ENCODE peak calls at places on chromosome 16, in four cellular contexts. E, D, F and V are unnamed samples.

GRCh38 chr16:47574091-47575054 is 113.2 kb downstream of the PHKB start:
- DNase-seq in E (no peak), D (no peak), F (peak; percentile 11), V (no peak)

GRCh38 chr16:64397042-64397441 is 724.8 kb downstream of the CDH11 start:
- DNase-seq in E (no peak), D (no peak), F (no peak), V (no peak)

GRCh38 chr16:8788578-8789172 is 8.8 kb downstream of the TMEM186 start:
- DNase-seq in E (no peak), D (no peak), F (no peak), V (no peak)

GRCh38 chr16:63442246-63442645 is 1406.0 kb upstream of the CDH8 start:
- DNase-seq in E (no peak), D (no peak), F (no peak), V (no peak)

GRCh38 chr16:74999208-74999682 is 421 bp downstream of the ZNRF1 start:
- DNase-seq in E (no peak), D (no peak), F (no peak), V (no peak)

GRCh38 chr16:57803413-57803990 is 1.2 kb upstream of the KIFC3 start:
- DNase-seq in E (no peak), D (no peak), F (no peak), V (no peak)

GRCh38 chr16:56357765-56358322 is 67.5 kb downstream of the AMFR start:
- DNase-seq in E (no peak), D (no peak), F (no peak), V (no peak)

GRCh38 chr16:73053379-73054130 is 5.6 kb upstream of the ZFHX3 start:
- DNase-seq in E (peak; percentile 24), D (no peak), F (no peak), V (no peak)

GRCh38 chr16:71288570-71288889 is 672 bp downstream of the CMTR2 start:
- DNase-seq in E (no peak), D (no peak), F (no peak), V (no peak)

GRCh38 chr16:28549301-28549899 is 4.3 kb upstream of the SGF29 start:
- DNase-seq in E (no peak), D (no peak), F (no peak), V (no peak)

GRCh38 chr16:87295259-87295658 is 21.9 kb downstream of the C16orf95 start:
- DNase-seq in E (no peak), D (no peak), F (no peak), V (no peak)

GRCh38 chr16:6726621-6727020 is 606.0 kb upstream of the RBFOX1 start:
- DNase-seq in E (no peak), D (no peak), F (no peak), V (no peak)

GRCh38 chr16:84367750-84368320 is 503 bp upstream of the ATP2C2 start:
- DNase-seq in E (no peak), D (no peak), F (no peak), V (no peak)

GRCh38 chr16:85149776-85150175 is 37.5 kb upstream of the CIBAR2 start:
- DNase-seq in E (no peak), D (no peak), F (no peak), V (no peak)

GRCh38 chr16:57036945-57037344 is 47.6 kb downstream of the NLRC5 start:
- DNase-seq in E (no peak), D (no peak), F (no peak), V (no peak)

GRCh38 chr16:87201777-87202176 is 115.4 kb downstream of the C16orf95 start:
- DNase-seq in E (no peak), D (no peak), F (no peak), V (no peak)

GRCh38 chr16:56047307-56048234 is 143.7 kb upstream of the GNAO1 start:
- DNase-seq in E (no peak), D (no peak), F (no peak), V (no peak)

GRCh38 chr16:63617990-63618763 is 1503.7 kb downstream of the CDH11 start:
- DNase-seq in E (no peak), D (no peak), F (no peak), V (no peak)

GRCh38 chr16:85296859-85297698 is 184.8 kb upstream of the CIBAR2 start:
- DNase-seq in E (no peak), D (peak; percentile 19), F (no peak), V (no peak)

GRCh38 chr16:86951831-86952598 is 365.2 kb downstream of the C16orf95 start:
- DNase-seq in E (no peak), D (no peak), F (no peak), V (peak; percentile 97)

GRCh38 chr16:62068747-62069146 is 32.5 kb upstream of the CDH8 start:
- DNase-seq in E (no peak), D (no peak), F (no peak), V (no peak)

GRCh38 chr16:1990336-1991134 is 765 bp downstream of the SYNGR3 start:
- DNase-seq in E (no peak), D (no peak), F (peak; percentile 38), V (no peak)